ENCODE peak calls at places on chromosomes 5 and 9, in ten cellular contexts. K, O, F, E, A, N, P, C, D and L are unnamed samples.

GRCh38 chr5:59275537-59276276 is 617.8 kb downstream of the PDE4D start:
- DNase-seq in E (no peak), F (no peak), O (peak), N (no peak), D (peak), P (peak), K (no peak), C (peak), A (peak), L (peak)

GRCh38 chr9:91047993-91048607 is 246.5 kb downstream of the SYK start:
- DNase-seq in A (peak), E (no peak), D (peak), C (no peak), P (peak), F (no peak), K (no peak), O (peak), N (no peak), L (no peak)

GRCh38 chr9:61673247-61673646 is 483.4 kb downstream of the SPATA31A7 start:
- DNase-seq in A (no peak), P (no peak), K (no peak), N (no peak), C (no peak), F (no peak), D (no peak), E (no peak), O (no peak), L (no peak)

GRCh38 chr5:120366047-120366446 is 98.1 kb upstream of the PRR16 start:
- DNase-seq in N (no peak), C (no peak), D (peak), P (peak), A (no peak), E (no peak), O (peak), F (no peak), K (no peak), L (no peak)

GRCh38 chr5:10789726-10790125 is 28.7 kb upstream of the DAP start:
- DNase-seq in E (no peak), P (peak), C (no peak), K (no peak), F (no peak), O (peak), N (no peak), D (no peak), A (no peak), L (no peak)

GRCh38 chr5:141343242-141343952 is at the start of gene PCDHGA3:
- DNase-seq in K (no peak), E (no peak), F (no peak), O (peak), D (no peak), N (no peak), P (peak), C (no peak), A (no peak), L (no peak)

GRCh38 chr9:97568461-97569275 is 64.5 kb downstream of the TSTD2 start:
- DNase-seq in D (no peak), F (no peak), K (no peak), C (no peak), O (no peak), N (no peak), P (no peak), E (no peak), A (no peak), L (no peak)

GRCh38 chr9:70600479-70600878 is 186.0 kb upstream of the KLF9 start:
- DNase-seq in K (no peak), F (no peak), E (no peak), P (peak), N (peak), O (peak), A (peak), C (peak), D (no peak), L (peak)

GRCh38 chr9:136170291-136170901 is 34.5 kb downstream of the LHX3 start:
- DNase-seq in D (peak), O (no peak), F (no peak), A (no peak), E (peak), K (no peak), C (peak), P (peak), N (peak), L (no peak)

GRCh38 chr9:124347206-124347967 is 67.9 kb downstream of the PSMB7 start:
- DNase-seq in D (no peak), E (no peak), N (no peak), O (no peak), A (no peak), C (no peak), P (no peak), F (no peak), K (no peak), L (no peak)

GRCh38 chr5:123813251-123813650 is 301.3 kb downstream of the CSNK1G3 start:
- DNase-seq in P (no peak), K (no peak), E (no peak), N (no peak), D (no peak), C (peak), A (no peak), O (no peak), F (no peak), L (no peak)

GRCh38 chr5:151060742-151061141 is 20.1 kb downstream of the TNIP1 start:
- DNase-seq in P (no peak), E (no peak), D (no peak), O (no peak), F (no peak), C (no peak), A (no peak), K (no peak), N (no peak), L (no peak)

GRCh38 chr5:5291357-5291756 is 131.1 kb upstream of the ICE1 start:
- DNase-seq in C (peak), N (no peak), F (no peak), E (no peak), D (no peak), O (peak), K (no peak), P (no peak), A (no peak), L (no peak)

GRCh38 chr5:39665328-39665727 is 240.5 kb upstream of the DAB2 start:
- DNase-seq in P (no peak), K (no peak), O (no peak), E (no peak), D (no peak), N (no peak), A (no peak), F (no peak), C (no peak), L (no peak)

GRCh38 chr9:113636693-113637092 is 173.2 kb downstream of the RGS3 start:
- DNase-seq in F (no peak), D (no peak), A (no peak), E (no peak), C (no peak), O (no peak), K (no peak), P (no peak), N (no peak), L (no peak)

GRCh38 chr9:35847786-35848185 is 18.8 kb downstream of the TMEM8B start:
- DNase-seq in D (no peak), C (no peak), E (no peak), P (no peak), F (no peak), K (no peak), O (no peak), A (no peak), N (no peak), L (no peak)

GRCh38 chr9:86732514-86732913 is 214.8 kb downstream of the GAS1 start:
- DNase-seq in F (no peak), K (no peak), D (peak), P (peak), O (peak), N (no peak), A (peak), C (no peak), E (no peak), L (peak)

GRCh38 chr9:95018099-95018927 is 291.8 kb downstream of the AOPEP start:
- DNase-seq in N (no peak), E (no peak), C (peak), O (peak), K (no peak), F (no peak), A (no peak), D (peak), P (peak), L (peak)

GRCh38 chr9:130780865-130781504 is 54.1 kb upstream of the ABL1 start:
- DNase-seq in N (no peak), C (peak), P (peak), E (no peak), F (no peak), A (peak), D (no peak), K (no peak), O (peak), L (peak)

GRCh38 chr9:89579741-89580395 is 24.9 kb upstream of the GADD45G start:
- DNase-seq in P (no peak), D (no peak), O (no peak), A (no peak), K (no peak), C (no peak), E (no peak), N (no peak), F (peak), L (no peak)

GRCh38 chr9:127816362-127816725 is 13.7 kb downstream of the FPGS start:
- DNase-seq in E (no peak), A (no peak), D (no peak), O (no peak), P (no peak), F (no peak), K (no peak), N (no peak), C (no peak), L (no peak)

GRCh38 chr5:39783756-39784421 is 359.1 kb upstream of the DAB2 start:
- DNase-seq in A (no peak), K (no peak), C (no peak), O (no peak), P (peak), N (no peak), D (no peak), E (no peak), F (no peak), L (no peak)

GRCh38 chr9:20989923-20990341 is 41.5 kb downstream of the HACD4 start:
- DNase-seq in A (no peak), N (no peak), K (peak), E (no peak), F (peak), O (no peak), D (no peak), P (no peak), C (peak), L (no peak)

GRCh38 chr5:174935854-174936474 is 211.6 kb downstream of the MSX2 start:
- DNase-seq in O (peak), F (peak), A (peak), K (peak), E (peak), D (peak), N (peak), P (peak), C (peak), L (no peak)

GRCh38 chr5:4081466-4081865 is 485.8 kb downstream of the IRX1 start:
- DNase-seq in A (no peak), D (no peak), N (no peak), O (no peak), P (no peak), K (no peak), E (no peak), C (no peak), F (no peak), L (no peak)

GRCh38 chr9:35611230-35611797 is 6.3 kb downstream of the TESK1 start:
- DNase-seq in N (peak), F (no peak), K (no peak), A (peak), O (peak), P (peak), E (peak), C (peak), D (peak), L (peak)

GRCh38 chr9:130870491-130871381 is 25.9 kb downstream of the QRFP start:
- DNase-seq in E (no peak), K (no peak), D (no peak), P (no peak), A (no peak), C (peak), O (no peak), F (no peak), N (no peak), L (no peak)

DNA sequence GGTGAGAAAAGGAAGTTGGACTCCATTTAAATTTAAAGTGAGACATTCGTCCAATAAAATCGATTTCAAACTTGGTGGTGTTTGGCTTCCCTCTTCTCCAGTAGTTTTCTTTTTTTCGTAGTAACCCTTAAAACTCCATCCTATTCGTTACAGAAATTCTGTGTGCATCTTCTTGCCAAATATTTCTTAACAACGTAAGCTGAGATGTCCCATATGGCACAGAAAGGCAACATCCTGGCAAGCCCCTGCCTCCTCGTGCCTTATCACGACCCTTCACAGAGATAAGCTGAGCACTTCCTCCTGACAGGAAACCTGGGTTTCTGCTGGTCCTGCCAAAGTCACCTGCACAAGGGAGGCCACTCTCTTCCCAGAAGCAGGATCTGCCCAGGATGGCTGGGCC is 11.8 kb upstream of the ADAMTS2 start:
- DNase-seq in E (no peak), N (no peak), F (no peak), P (no peak), O (no peak), K (no peak), D (no peak), C (no peak), A (no peak), L (no peak)
- H3K27ac ChIP-seq in E (no peak), N (no peak), F (no peak), P (no peak), O (no peak), K (no peak), D (no peak), C (no peak), A (no peak), L (no peak)

DNA sequence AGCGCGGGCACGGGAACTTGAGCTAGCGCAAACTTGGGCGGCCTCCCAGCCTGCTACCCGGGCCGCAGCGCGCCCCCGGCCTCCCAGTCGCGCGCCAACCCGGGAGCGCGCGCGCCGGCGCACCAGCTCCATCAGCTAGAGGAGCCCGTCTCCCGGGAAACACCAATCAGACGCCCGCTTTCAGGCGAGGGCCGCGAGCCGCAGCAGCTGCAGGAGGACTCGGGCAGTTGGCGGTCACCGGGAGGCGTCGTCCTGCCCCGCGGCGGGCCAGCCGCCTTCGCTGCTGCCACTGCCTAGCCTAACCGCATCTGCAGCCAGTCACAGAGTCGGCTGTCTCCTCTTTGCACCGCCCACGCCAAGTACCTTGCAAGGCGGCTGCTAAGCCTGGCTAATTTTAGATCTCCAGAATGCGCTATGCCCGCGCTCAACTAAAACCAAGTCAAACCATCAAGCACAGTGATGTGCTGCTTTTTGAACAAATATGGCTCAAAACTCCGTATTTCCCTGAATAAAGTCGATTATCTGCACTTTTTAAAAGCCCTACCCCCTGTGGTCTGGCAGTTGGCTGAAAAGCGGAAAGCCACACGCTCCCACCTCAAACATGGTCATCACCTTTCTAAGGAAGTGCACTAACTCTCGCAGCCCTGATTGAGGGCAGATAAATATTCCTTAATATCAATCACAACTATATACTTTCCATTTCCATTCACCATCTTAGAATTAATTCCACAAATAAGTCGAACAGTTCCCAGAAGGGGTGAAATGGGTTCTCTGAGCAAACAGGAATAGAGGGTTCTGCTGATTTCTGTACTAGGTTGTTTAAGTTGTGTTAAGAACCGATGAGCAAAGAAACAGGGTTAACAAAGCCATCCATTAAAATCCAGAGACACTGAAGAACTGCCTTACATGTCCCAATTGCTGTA is 221.8 kb downstream of the MEF2C start:
- DNase-seq in K (peak), D (peak), O (peak), N (peak), E (no peak), A (peak), P (peak), F (no peak), C (no peak), L (no peak)
- H3K27ac ChIP-seq in K (peak), D (no peak), O (no peak), N (peak), E (no peak), A (no peak), P (no peak), F (no peak), C (no peak), L (peak)

GRCh38 chr5:177372534-177372896 is 11.7 kb upstream of the SLC34A1 start:
- DNase-seq in O (no peak), F (no peak), N (no peak), A (no peak), E (no peak), D (no peak), P (no peak), K (no peak), C (no peak), L (no peak)
- H3K27ac ChIP-seq in O (no peak), F (peak), N (no peak), A (no peak), E (peak), D (peak), P (no peak), K (no peak), C (no peak), L (no peak)

GRCh38 chr5:172007795-172008465 is 1.5 kb upstream of the FBXW11 start:
- DNase-seq in A (no peak), O (peak), C (no peak), E (no peak), D (peak), N (no peak), F (no peak), P (peak), K (no peak), L (no peak)

GRCh38 chr5:172007153-172007794 is 836 bp upstream of the FBXW11 start:
- DNase-seq in C (no peak), K (peak), E (no peak), O (peak), F (peak), A (no peak), D (no peak), N (no peak), P (peak), L (no peak)

GRCh38 chr5:172009536-172010270 is 3.3 kb upstream of the FBXW11 start:
- DNase-seq in D (no peak), K (no peak), E (no peak), O (peak), A (no peak), F (no peak), P (no peak), N (no peak), C (no peak), L (no peak)

GRCh38 chr5:172010278-172010677 is 3.8 kb upstream of the FBXW11 start:
- DNase-seq in K (no peak), A (no peak), D (no peak), P (peak), F (no peak), N (peak), O (peak), E (no peak), C (no peak), L (no peak)

GRCh38 chr5:172008689-172009141 is 2.3 kb upstream of the FBXW11 start:
- DNase-seq in O (peak), K (no peak), P (peak), A (no peak), C (no peak), N (no peak), F (no peak), E (no peak), D (no peak), L (no peak)
- H3K27ac ChIP-seq in O (peak), K (no peak), P (peak), A (no peak), C (no peak), N (no peak), F (no peak), E (no peak), D (no peak), L (no peak)